ENCODE peak calls at places on chromosomes 2 and 18, in five cellular contexts. Z is foreskin fibroblast, R is heart right ventricle, T is fibroblast of the aortic adventitia, D is dorsolateral prefrontal cortex. Y is an unnamed sample.

GRCh38 chr18:57128229-57128911 is 18.5 kb upstream of the BOD1L2 start:
- DNase-seq in Z (no peak), R (no peak), T (no peak), D (no peak), Y (no peak)

GRCh38 chr2:26692814-26693286 is 328 bp downstream of the KCNK3 start:
- DNase-seq in Z (peak; percentile 28), R (no peak), T (peak; percentile 32), D (peak; percentile 44), Y (peak; percentile 44)

GRCh38 chr2:71612581-71613520 is 159.5 kb downstream of the DYSF start:
- DNase-seq in Z (no peak), R (no peak), T (no peak), D (no peak), Y (no peak)

GRCh38 chr18:23438608-23439366 is 14.3 kb upstream of the RIOK3 start:
- DNase-seq in Z (no peak), R (no peak), T (no peak), D (no peak), Y (no peak)

GRCh38 chr2:197539734-197540133 is 23.9 kb downstream of the MOB4 start:
- DNase-seq in Z (no peak), R (no peak), T (no peak), D (no peak), Y (no peak)

GRCh38 chr2:235027558-235028214 is 75.9 kb downstream of the SH3BP4 start:
- DNase-seq in Z (peak; percentile 70), R (no peak), T (peak; percentile 55), D (no peak), Y (peak; percentile 68)

GRCh38 chr2:107235491-107236254 is 349.7 kb upstream of the ST6GAL2 start:
- DNase-seq in Z (no peak), R (no peak), T (no peak), D (no peak), Y (no peak)

GRCh38 chr2:46230115-46230571 is 67.1 kb upstream of the EPAS1 start:
- DNase-seq in Z (no peak), R (peak; percentile 23), T (no peak), D (no peak), Y (no peak)

GRCh38 chr18:25701821-25702220 is 349.9 kb upstream of the ZNF521 start:
- DNase-seq in Z (no peak), R (no peak), T (no peak), D (no peak), Y (no peak)

GRCh38 chr2:41621578-41621977 is 426.2 kb upstream of the PKDCC start:
- DNase-seq in Z (no peak), R (no peak), T (no peak), D (no peak), Y (no peak)

GRCh38 chr2:212387146-212387545 is 151.5 kb downstream of the ERBB4 start:
- DNase-seq in Z (no peak), R (no peak), T (peak; percentile 47), D (no peak), Y (no peak)

GRCh38 chr18:33914399-33914798 is 310.3 kb downstream of the NOL4 start:
- DNase-seq in Z (no peak), R (no peak), T (peak; percentile 3), D (no peak), Y (peak; percentile 20)

DNA sequence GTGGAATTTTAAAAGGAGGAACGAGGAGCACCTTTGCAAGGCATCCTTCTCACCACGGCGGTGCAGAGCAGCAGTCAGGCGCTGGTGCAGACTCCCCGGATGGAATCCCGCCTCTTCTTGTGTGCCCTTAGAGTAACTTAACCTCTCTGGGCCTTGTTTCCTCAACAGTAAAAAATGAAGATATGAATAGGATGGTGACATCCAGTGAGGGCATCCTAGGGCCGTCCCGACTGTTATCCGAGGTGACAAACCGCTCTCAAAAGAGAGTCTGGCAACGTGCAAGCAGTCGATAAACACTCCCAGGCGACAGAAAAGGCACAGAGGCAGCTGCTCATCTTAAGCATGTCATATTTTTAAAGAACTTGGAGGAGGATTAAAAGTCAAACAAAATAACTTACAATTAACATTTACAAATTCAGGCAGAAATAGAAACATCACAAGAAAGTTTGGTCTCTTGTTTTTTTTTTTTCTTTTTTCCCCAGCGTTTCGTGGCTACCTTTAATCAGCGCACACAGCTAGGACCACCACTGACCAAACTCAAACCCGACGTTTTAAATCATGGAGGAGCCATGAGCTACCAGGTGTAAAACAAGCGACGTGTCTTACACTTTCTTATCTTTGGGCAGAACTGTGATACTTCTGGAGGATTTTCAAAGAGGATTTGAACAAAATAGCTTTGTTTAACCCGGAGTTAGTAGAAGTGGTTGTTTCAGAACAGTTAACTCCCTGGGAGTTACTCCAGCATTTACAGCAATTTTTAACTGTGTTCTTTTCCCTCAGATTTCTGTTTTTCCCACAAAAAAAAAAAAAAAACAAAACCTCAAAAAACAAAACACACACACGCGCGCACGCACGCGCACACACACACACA is 2.1 kb downstream of the MBP start:
- DNase-seq in Z (no peak), R (no peak), T (no peak), D (no peak), Y (no peak)
- H3K4me3 ChIP-seq in Z (peak overlapping the region; percentile 52), R (peak overlapping the region; percentile 82), T (peak overlapping the region; percentile 74), D (no peak overlapping the region), Y (peak overlapping the region; percentile 65)

GRCh38 chr2:185955050-185955449 is 216.4 kb downstream of the FSIP2 start:
- DNase-seq in Z (no peak), R (no peak), T (no peak), D (no peak), Y (no peak)
- TF ChIP-seq CTCF in Z (no peak), R (no peak), T (no peak), D (no peak), Y (no peak)

GRCh38 chr2:63880603-63881002 is 38.9 kb downstream of the UGP2 start:
- DNase-seq in Z (no peak), R (no peak), T (no peak), D (no peak), Y (no peak)

GRCh38 chr2:63879876-63880433 is 38.3 kb downstream of the UGP2 start:
- DNase-seq in Z (no peak), R (no peak), T (no peak), D (no peak), Y (no peak)

GRCh38 chr2:63882395-63883130 is 40.9 kb downstream of the UGP2 start:
- DNase-seq in Z (no peak), R (no peak), T (no peak), D (no peak), Y (no peak)

GRCh38 chr2:63878486-63878885 is 36.8 kb downstream of the UGP2 start:
- DNase-seq in Z (no peak), R (no peak), T (no peak), D (no peak), Y (no peak)

DNA sequence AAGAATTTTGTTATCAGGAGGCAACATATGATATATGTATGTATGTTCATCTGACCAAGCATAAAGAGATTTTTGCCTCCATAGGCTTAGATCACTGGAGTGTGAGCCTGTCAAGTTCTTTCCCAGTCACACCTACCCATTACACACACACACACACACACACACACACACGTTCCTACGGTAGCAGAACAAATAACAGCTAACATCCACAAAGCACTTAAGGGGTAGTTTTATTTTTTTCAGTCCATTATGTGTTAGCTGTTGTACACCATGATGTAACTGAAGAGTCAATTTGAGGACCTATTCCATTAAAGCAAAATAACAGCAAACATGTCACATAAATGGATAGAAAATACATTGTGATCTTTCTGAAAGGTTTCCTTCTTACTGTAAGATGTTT is 39.5 kb downstream of the UGP2 start:
- DNase-seq in Z (no peak), R (no peak), T (no peak), D (no peak), Y (no peak)
- H3K4me3 ChIP-seq in Z (no peak overlapping the region), R (no peak overlapping the region), T (no peak overlapping the region), D (no peak overlapping the region), Y (no peak overlapping the region)

DNA sequence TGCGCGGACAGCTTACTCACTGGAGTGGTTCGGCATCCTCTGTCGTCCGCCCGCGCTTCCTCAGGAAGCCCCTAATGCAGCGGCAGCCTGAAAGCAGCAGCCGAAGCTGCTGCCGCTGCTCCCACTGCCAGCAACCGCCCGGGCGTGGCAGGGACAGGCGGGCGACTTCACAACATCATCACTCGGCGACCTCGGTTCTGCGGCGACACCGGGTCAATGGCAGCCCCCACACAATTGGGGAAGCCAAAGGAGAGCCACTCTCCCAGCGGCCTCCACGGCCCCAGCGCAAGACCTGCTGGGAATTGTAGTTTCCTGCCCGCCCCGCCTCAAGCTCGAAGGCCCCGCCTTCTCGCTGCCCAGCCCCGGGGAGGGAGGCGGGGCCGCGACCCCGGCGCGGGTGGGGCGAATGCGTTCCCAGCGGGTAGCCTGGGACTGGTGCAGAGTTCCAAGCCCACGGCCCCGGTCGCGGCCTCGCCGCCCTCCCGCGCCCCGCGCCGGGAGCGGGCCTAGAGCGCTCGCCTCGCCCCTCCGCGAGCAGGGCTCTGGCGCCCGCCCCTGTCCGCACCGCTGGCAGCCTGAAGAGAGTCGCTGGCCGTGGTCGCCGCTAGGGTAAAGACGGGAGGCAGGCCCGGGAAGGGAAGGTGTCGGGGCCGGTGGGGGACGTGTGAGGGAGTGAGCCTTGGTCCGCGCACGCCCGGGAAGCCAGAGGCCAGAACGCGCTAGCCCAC is at the start of the genes STRADB and TRAK2:
- DNase-seq in Z (peak; percentile 94), R (peak; percentile 97), T (peak; percentile 90), D (peak; percentile 96), Y (peak; percentile 94)
- TF ChIP-seq CTCF in Z (no peak), R (peak; percentile 47), T (peak; percentile 27), D (peak; percentile 48), Y (peak; percentile 19)

GRCh38 chr2:144240656-144241339 is 279.1 kb downstream of the ZEB2 start:
- DNase-seq in Z (no peak), R (no peak), T (no peak), D (no peak), Y (no peak)

GRCh38 chr2:144239726-144240125 is 280.2 kb downstream of the ZEB2 start:
- DNase-seq in Z (no peak), R (no peak), T (no peak), D (no peak), Y (no peak)

GRCh38 chr2:144244938-144245337 is 275.0 kb downstream of the ZEB2 start:
- DNase-seq in Z (no peak), R (no peak), T (no peak), D (no peak), Y (no peak)

GRCh38 chr2:144241801-144242200 is 278.1 kb downstream of the ZEB2 start:
- DNase-seq in Z (no peak), R (no peak), T (no peak), D (no peak), Y (no peak)

GRCh38 chr2:144242311-144242710 is 277.6 kb downstream of the ZEB2 start:
- DNase-seq in Z (no peak), R (no peak), T (no peak), D (no peak), Y (no peak)
- H3K4me3 ChIP-seq in Z (no peak overlapping the region), R (no peak overlapping the region), T (no peak overlapping the region), D (no peak overlapping the region), Y (no peak overlapping the region)

GRCh38 chr18:74819433-74820059 is 221.9 kb downstream of the ZNF407 start:
- DNase-seq in Z (no peak), R (no peak), T (no peak), D (no peak), Y (peak; percentile 16)
- TF ChIP-seq CTCF in Z (peak; percentile 29), R (peak; percentile 25), T (peak; percentile 39), D (peak; percentile 32), Y (peak; percentile 47)

DNA sequence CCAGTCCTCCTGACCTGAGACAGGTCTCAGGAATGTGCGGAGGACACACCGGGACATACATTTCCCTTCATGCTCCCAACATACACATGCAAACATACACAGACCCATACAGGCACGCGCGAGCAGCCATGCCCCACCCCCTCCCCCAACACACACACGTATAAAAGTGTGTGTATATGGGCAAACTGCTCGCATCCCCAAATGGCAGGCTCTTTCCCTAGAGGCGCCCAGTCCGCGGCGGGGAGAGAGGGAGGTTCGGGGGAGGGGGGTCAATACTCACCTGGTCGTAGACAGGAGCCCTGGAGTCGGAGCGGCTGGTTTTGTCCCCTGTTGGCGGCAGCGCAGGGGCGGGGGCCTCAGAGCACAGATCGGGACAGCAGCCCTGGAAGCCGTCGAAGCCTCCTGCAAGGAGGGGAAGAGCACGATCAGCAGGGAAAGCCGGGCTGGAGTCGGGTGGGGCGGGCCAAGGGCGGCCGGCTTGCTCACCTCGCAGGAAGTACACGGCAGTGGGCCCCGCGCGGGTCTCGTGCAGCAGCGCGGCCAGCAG is 686 bp downstream of the DUSP2 start:
- DNase-seq in Z (no peak), R (no peak), T (no peak), D (no peak), Y (no peak)
- H3K4me3 ChIP-seq in Z (peak overlapping the region; percentile 54), R (peak overlapping the region; percentile 53), T (peak overlapping the region; percentile 70), D (peak overlapping the region; percentile 59), Y (peak overlapping the region; percentile 47)

Y was measured in fibroblast of pulmonary artery.